ENCODE peak calls at places on chromosomes 11 and 22, in four cellular contexts. I is pancreas, P is brain microvascular endothelial cell, G is thoracic aorta. J is an unnamed sample.

GRCh38 chr11:123183391-123184099 is 11.5 kb downstream of the CLMP start:
- DNase-seq in G (no peak), I (no peak), P (no peak), J (no peak)

GRCh38 chr22:41501209-41501608 is 32.3 kb downstream of the ACO2 start:
- DNase-seq in I (no peak), G (no peak), P (no peak), J (no peak)

GRCh38 chr22:35422936-35423335 is 23.0 kb downstream of the MCM5 start:
- DNase-seq in P (no peak), I (no peak), G (no peak), J (no peak)

GRCh38 chr11:8867035-8867434 is 44.0 kb upstream of the AKIP1 start:
- DNase-seq in G (no peak), P (peak), I (no peak), J (no peak)

GRCh38 chr22:31872209-31872608 is 72.1 kb upstream of the YWHAH start:
- DNase-seq in I (no peak), P (no peak), G (no peak), J (no peak)

GRCh38 chr11:115698243-115698642 is 194.0 kb upstream of the CADM1 start:
- DNase-seq in G (no peak), P (no peak), I (no peak), J (no peak)

GRCh38 chr22:23784215-23784732 is 2.5 kb upstream of the SMARCB1 start:
- DNase-seq in I (peak), G (no peak), P (peak), J (no peak)

GRCh38 chr11:113977071-113977490 is 2.2 kb downstream of the HTR3A start:
- DNase-seq in G (no peak), P (no peak), I (no peak), J (no peak)

GRCh38 chr22:39179401-39179827 is 26.9 kb upstream of the CBX7 start:
- DNase-seq in P (no peak), I (no peak), G (no peak), J (peak)

GRCh38 chr22:36252754-36253522 is at the start of gene APOL1:
- DNase-seq in I (no peak), G (no peak), P (no peak), J (no peak)

GRCh38 chr11:107259826-107260225 is 197.8 kb downstream of the CWF19L2 start:
- DNase-seq in P (no peak), I (no peak), G (no peak), J (no peak)

GRCh38 chr11:45392154-45392553 is 106.0 kb upstream of the SYT13 start:
- DNase-seq in G (no peak), I (no peak), P (no peak), J (no peak)

GRCh38 chr11:133263332-133263731 is 269.0 kb downstream of the OPCML start:
- DNase-seq in I (no peak), G (no peak), P (no peak), J (no peak)

GRCh38 chr11:133272386-133272785 is 259.9 kb downstream of the OPCML start:
- DNase-seq in P (no peak), G (no peak), I (no peak), J (no peak)

GRCh38 chr11:133265536-133265935 is 266.8 kb downstream of the OPCML start:
- DNase-seq in G (no peak), I (no peak), P (no peak), J (no peak)

GRCh38 chr11:133271206-133271605 is 261.1 kb downstream of the OPCML start:
- DNase-seq in P (no peak), I (no peak), G (no peak), J (no peak)

DNA sequence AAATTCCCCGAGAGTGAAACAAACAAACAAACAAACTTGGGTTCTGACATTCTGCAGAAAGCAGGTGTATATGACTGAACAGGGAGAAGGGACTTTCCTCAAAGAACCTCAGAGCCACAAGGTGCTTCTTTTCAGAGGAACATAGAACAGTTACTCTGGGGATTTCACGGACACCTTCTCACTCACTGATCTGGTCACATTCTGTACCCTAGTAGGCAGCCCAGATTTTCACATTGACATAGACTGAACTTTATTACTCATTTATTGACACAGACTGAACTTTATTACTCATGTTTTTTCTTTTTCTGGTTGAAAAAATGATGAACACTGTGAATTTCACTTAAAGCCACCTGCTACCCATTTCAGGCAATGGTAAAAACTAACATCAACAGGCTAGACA is 263.0 kb downstream of the OPCML start:
- DNase-seq in I (no peak), P (no peak), G (no peak), J (no peak)
- H3K4me3 ChIP-seq in I (no peak), P (no peak), G (no peak), J (no peak)

GRCh38 chr22:50525104-50525958 is at the start of gene SCO2:
- DNase-seq in I (peak), P (peak), G (peak), J (peak)
- TF ChIP-seq CTCF in I (peak), P (peak), G (no peak), J (peak)

GRCh38 chr11:70381350-70381749 is 17.0 kb upstream of the CTTN start:
- DNase-seq in P (no peak), G (no peak), I (no peak), J (no peak)
- H3K4me3 ChIP-seq in P (no peak), G (no peak), I (no peak), J (no peak)

DNA sequence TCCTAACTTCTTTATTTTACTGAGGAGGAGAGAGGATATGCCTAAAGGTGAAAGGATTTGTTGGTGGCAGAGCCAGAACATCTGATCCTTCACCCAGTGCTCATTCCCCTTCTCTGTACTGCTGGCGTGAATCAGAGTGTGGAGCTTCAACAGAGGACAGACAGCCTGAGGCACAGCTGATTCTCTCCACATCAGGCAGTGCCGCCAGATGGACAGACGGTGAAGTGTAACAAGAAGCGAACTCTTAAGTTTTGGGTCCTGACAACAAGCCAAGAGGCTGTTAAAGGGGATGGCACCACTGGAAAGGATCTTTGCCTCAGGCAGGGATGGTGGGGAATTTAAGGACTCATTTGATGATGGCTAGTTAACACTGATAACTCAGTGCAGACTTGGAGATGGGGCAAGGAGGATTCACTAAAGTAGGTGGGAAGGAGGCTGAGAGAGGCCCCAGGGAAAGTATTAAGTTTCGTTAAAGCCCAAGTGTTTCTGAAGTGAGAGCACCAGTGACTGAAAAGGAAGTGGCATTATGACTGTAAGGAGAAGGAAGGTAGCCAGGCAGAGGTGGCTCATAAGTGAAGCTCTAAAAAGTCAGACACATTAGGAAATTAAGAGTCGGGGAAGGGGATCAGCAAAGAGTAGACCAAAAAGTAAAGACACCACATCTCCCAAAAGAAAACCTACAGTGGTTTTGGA is 81.3 kb downstream of the CLPB start:
- DNase-seq in I (no peak), G (no peak), P (peak), J (no peak)
- TF ChIP-seq CTCF in I (no peak), G (no peak), P (peak), J (peak)

GRCh38 chr11:86047275-86047991 is 21.5 kb downstream of the PICALM start:
- DNase-seq in G (no peak), P (no peak), I (no peak), J (no peak)
- H3K4me3 ChIP-seq in G (peak), P (no peak), I (no peak), J (no peak)

DNA sequence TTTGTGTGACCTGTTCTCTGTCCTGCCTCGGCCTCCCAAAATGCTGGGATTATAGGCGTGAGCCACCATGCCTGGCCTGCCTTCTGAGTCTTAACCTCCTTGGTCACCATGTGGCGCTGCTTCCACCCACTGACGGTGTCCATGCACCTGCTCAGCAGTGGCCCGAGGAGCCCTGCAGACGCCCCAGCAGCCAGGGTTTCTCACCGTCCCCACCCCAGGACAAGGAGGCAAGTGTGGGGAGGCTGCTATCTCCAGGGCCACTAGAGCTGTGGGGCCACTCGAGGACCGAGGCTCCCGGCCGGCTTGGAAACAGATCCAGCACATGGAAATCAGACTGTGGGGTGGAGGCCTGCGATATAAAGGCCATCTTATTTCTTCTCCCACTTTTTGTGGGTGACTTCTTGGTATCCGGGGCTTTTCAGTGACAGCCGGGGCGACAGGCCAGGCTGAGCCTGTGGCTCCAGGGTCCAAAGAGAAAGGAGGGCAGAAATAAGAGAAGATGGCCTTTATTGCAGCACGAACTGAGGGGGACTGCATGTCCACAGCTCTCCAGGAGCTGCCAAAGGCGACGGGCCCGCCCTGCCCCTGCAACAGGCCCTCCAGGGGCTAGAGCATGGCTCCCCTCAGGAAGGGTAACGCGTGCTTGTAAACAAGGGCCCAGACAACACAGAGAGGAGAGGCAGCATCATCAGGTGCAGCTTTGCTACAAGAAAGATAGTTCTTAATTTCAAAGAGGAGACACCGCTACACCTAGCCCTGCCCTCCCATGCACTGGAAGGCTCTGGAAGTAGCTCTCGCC is 15.0 kb downstream of the TSPO start:
- DNase-seq in P (no peak), I (no peak), G (no peak), J (no peak)
- TF ChIP-seq CTCF in P (no peak), I (no peak), G (no peak), J (no peak)